ENCODE peak calls at places on chromosomes 4 and X, in eight cellular contexts. C is Peyer's patch; V is sigmoid colon; K is brain microvascular endothelial cell; S is tibial nerve; Q is ovary; Y is CD8-positive, alpha-beta T cell; U is body of pancreas. I is an unnamed sample.

GRCh38 chrX:147646949-147647717 is 264.6 kb upstream of the FMR1 start:
- DNase-seq in C (no peak), V (no peak), K (no peak), S (no peak), Q (no peak), Y (no peak), U (no peak), I (no peak)

GRCh38 chrX:136816970-136817369 is 36.2 kb upstream of the ARHGEF6 start:
- DNase-seq in C (no peak), V (no peak), K (no peak), S (no peak), Q (no peak), Y (no peak), U (no peak), I (no peak)

GRCh38 chr4:110049951-110050925 is 137.6 kb downstream of the EGF start:
- DNase-seq in C (peak; percentile 32), V (no peak), K (peak; percentile 39), S (peak; percentile 67), Q (peak; percentile 36), Y (peak; percentile 65), U (peak; percentile 45), I (peak; percentile 31)

GRCh38 chrX:27660878-27661277 is 70.7 kb downstream of the DCAF8L2 start:
- DNase-seq in C (no peak), V (no peak), K (peak; percentile 34), S (no peak), Q (no peak), Y (no peak), U (no peak), I (no peak)

GRCh38 chr4:133865606-133866327 is 335.8 kb downstream of the PABPC4L start:
- DNase-seq in C (no peak), V (no peak), K (peak; percentile 98), S (no peak), Q (no peak), Y (no peak), U (no peak), I (peak; percentile 99)

GRCh38 chrX:24387724-24388123 is 27.3 kb downstream of the SUPT20HL1 start:
- DNase-seq in C (no peak), V (no peak), K (no peak), S (no peak), Q (no peak), Y (no peak), U (no peak), I (no peak)

GRCh38 chr4:64417974-64418373 is 8.7 kb upstream of the TECRL start:
- DNase-seq in C (no peak), V (no peak), K (no peak), S (no peak), Q (no peak), Y (no peak), U (no peak), I (peak; percentile 36)

GRCh38 chr4:5638316-5638715 is 70.0 kb downstream of the EVC2 start:
- DNase-seq in C (no peak), V (no peak), K (peak; percentile 81), S (no peak), Q (no peak), Y (no peak), U (no peak), I (no peak)

GRCh38 chr4:173009129-173009823 is 159.3 kb upstream of the GALNT7 start:
- DNase-seq in C (no peak), V (no peak), K (no peak), S (no peak), Q (no peak), Y (no peak), U (no peak), I (no peak)

GRCh38 chrX:52353838-52354237 is 15.0 kb upstream of the XAGE2 start:
- DNase-seq in C (no peak), V (no peak), K (peak; percentile 7), S (no peak), Q (no peak), Y (no peak), U (no peak), I (no peak)

GRCh38 chr4:142516686-142517145 is 329.4 kb downstream of the INPP4B start:
- DNase-seq in C (no peak), V (no peak), K (no peak), S (no peak), Q (no peak), Y (no peak), U (no peak), I (peak; percentile 69)

GRCh38 chrX:134502686-134503085 is 42.7 kb downstream of the HPRT1 start:
- DNase-seq in C (no peak), V (no peak), K (no peak), S (no peak), Q (no peak), Y (no peak), U (no peak), I (no peak)

GRCh38 chr4:72951628-72952027 is 117.9 kb downstream of the COX18 start:
- DNase-seq in C (no peak), V (no peak), K (no peak), S (no peak), Q (no peak), Y (no peak), U (no peak), I (no peak)

GRCh38 chrX:20718592-20718991 is 451.9 kb upstream of the RPS6KA3 start:
- DNase-seq in C (no peak), V (no peak), K (no peak), S (no peak), Q (no peak), Y (no peak), U (no peak), I (no peak)

GRCh38 chr4:128177376-128177959 is 110.1 kb downstream of the PGRMC2 start:
- DNase-seq in C (no peak), V (no peak), K (no peak), S (no peak), Q (no peak), Y (no peak), U (no peak), I (no peak)

GRCh38 chrX:83160096-83160495 is 348.0 kb upstream of the POU3F4 start:
- DNase-seq in C (no peak), V (no peak), K (no peak), S (no peak), Q (no peak), Y (no peak), U (no peak), I (no peak)

GRCh38 chrX:56788229-56788628 is 59.2 kb downstream of the NBDY start:
- DNase-seq in C (peak; percentile 16), V (peak; percentile 36), K (no peak), S (no peak), Q (no peak), Y (peak; percentile 47), U (no peak), I (no peak)

GRCh38 chrX:111823068-111823467 is 52.9 kb upstream of the TRPC5OS start:
- DNase-seq in C (no peak), V (no peak), K (peak; percentile 2), S (no peak), Q (no peak), Y (no peak), U (no peak), I (no peak)
- TF ChIP-seq CTCF in C (no peak), V (no peak), K (peak; percentile 13), S (no peak), Q (no peak), Y (no peak), U (peak; percentile 48), I (peak; percentile 42)

DNA sequence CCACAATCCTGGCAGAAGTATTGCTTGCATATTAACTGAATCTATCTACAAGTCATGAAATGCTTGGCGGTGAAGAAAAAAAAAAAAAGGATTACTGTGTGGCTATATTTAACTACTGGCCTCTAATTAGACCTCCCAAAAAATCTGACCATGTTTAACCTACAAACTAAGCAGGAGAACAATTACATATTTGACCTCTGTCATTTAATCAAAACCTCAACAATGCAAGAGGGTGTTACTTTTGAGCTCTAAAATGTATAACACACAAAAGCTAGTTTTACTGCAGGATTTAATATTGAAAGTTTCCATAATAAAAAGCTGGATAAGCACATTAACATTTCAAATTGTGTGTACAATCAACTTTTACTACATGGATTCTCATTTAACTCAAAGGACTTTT is 1.5 kb downstream of the ITM2A start:
- DNase-seq in C (no peak), V (no peak), K (no peak), S (no peak), Q (no peak), Y (no peak), U (no peak), I (no peak)
- H3K4me3 ChIP-seq in C (no peak overlapping the region), V (no peak overlapping the region), K (no peak overlapping the region), S (peak overlapping the region; percentile 57), Q (peak overlapping the region; percentile 0), Y (peak overlapping the region; percentile 54), U (no peak overlapping the region), I (no peak overlapping the region)

GRCh38 chr4:150961566-150961965 is 53.5 kb downstream of the LRBA start:
- DNase-seq in C (no peak), V (no peak), K (no peak), S (no peak), Q (no peak), Y (no peak), U (no peak), I (no peak)

GRCh38 chr4:150960818-150961217 is 54.3 kb downstream of the LRBA start:
- DNase-seq in C (no peak), V (no peak), K (peak; percentile 56), S (no peak), Q (no peak), Y (no peak), U (no peak), I (no peak)

GRCh38 chr4:150962245-150962644 is 52.8 kb downstream of the LRBA start:
- DNase-seq in C (no peak), V (no peak), K (no peak), S (no peak), Q (no peak), Y (no peak), U (no peak), I (no peak)

GRCh38 chr4:150964754-150965153 is 50.3 kb downstream of the LRBA start:
- DNase-seq in C (no peak), V (no peak), K (no peak), S (no peak), Q (no peak), Y (no peak), U (no peak), I (no peak)

GRCh38 chr4:150960079-150960478 is 55.0 kb downstream of the LRBA start:
- DNase-seq in C (no peak), V (no peak), K (peak; percentile 34), S (no peak), Q (no peak), Y (no peak), U (no peak), I (no peak)
- TF ChIP-seq CTCF in C (peak; percentile 43), V (no peak), K (peak; percentile 76), S (peak; percentile 13), Q (no peak), Y (no peak), U (peak; percentile 32), I (peak; percentile 52)

DNA sequence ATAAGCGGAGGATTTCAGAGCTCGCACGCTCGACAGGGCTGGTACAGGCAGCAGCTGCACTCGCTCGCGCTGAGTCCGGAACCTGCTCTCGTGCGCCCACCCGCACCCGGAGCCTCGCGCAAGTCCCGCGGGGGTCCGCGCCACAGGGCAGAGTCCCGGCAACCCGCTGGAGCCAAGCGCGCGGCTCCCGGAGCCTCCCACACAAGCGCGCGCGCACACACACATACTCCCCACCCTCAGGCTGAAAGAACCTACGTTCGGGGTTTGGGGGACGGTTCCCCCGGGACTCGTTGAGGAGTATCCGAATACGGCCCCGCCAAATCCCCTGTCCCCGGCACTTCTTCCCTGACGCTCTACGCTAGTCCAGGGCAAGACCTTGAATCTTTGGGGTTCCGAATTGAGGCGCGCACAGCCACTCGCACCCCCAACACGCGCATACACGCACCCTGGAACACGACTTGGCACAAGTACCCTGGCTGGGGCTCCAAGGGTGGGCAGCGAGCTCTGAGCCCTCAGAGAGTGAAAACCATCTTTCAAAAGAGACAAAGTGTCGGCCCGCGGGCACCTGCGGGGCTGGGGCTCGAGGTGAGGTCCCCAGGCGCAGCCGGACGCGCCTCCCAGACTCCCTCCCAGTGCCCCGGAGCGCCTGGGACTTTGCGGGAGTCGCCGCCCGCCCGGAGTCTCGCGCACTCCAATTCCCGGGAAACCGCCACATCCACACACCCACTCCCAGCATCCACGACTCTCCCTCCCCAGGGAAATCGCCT is 942 bp downstream of the ANOS1 start:
- DNase-seq in C (no peak), V (no peak), K (no peak), S (no peak), Q (no peak), Y (no peak), U (no peak), I (no peak)
- H3K4me3 ChIP-seq in C (peak overlapping the region; percentile 40), V (peak overlapping the region; percentile 46), K (peak overlapping the region; percentile 49), S (peak overlapping the region; percentile 65), Q (peak overlapping the region; percentile 8), Y (no peak overlapping the region), U (no peak overlapping the region), I (peak overlapping the region; percentile 56)